ENCODE peak calls at places on chromosomes 7 and 10, in eight cellular contexts. I, F, A, N, J, G, X and R are unnamed samples.

GRCh38 chr10:85319826-85320225 is 991.4 kb downstream of the CCSER2 start:
- DNase-seq in A (no peak), N (no peak), G (no peak), X (no peak), I (no peak), J (no peak), F (no peak), R (no peak)

GRCh38 chr7:897086-897485 is 20.7 kb downstream of the GET4 start:
- DNase-seq in J (no peak), A (no peak), N (no peak), I (no peak), X (no peak), G (no peak), F (no peak), R (no peak)

GRCh38 chr7:45652630-45653029 is 78.5 kb downstream of the ADCY1 start:
- DNase-seq in G (no peak), I (no peak), N (no peak), J (no peak), A (no peak), F (no peak), X (no peak), R (no peak)

GRCh38 chr7:131302876-131303707 is 24.6 kb upstream of the MKLN1 start:
- DNase-seq in F (peak; percentile 32), G (peak; percentile 27), N (peak; percentile 16), X (no peak), J (no peak), I (no peak), A (peak; percentile 38), R (no peak)

GRCh38 chr10:48494073-48494472 is 110.8 kb downstream of the ARHGAP22 start:
- DNase-seq in F (no peak), A (no peak), G (peak; percentile 6), I (no peak), N (no peak), J (no peak), X (peak; percentile 62), R (no peak)

GRCh38 chr7:66140924-66141323 is 26.3 kb downstream of the CRCP start:
- DNase-seq in F (no peak), A (peak; percentile 67), I (peak; percentile 66), X (no peak), G (peak; percentile 41), J (no peak), N (no peak), R (no peak)

GRCh38 chr10:8894148-8894547 is 839.7 kb downstream of the GATA3 start:
- DNase-seq in I (no peak), A (no peak), J (no peak), X (no peak), N (no peak), F (no peak), G (no peak), R (no peak)

GRCh38 chr10:60978287-60979115 is 34.5 kb upstream of the RHOBTB1 start:
- DNase-seq in G (no peak), F (no peak), X (no peak), J (no peak), A (no peak), N (peak; percentile 89), I (peak; percentile 53), R (no peak)

GRCh38 chr7:29336851-29337627 is 142.5 kb downstream of the CHN2 start:
- DNase-seq in I (no peak), X (no peak), J (no peak), F (no peak), A (no peak), N (peak; percentile 94), G (no peak), R (no peak)

GRCh38 chr7:75945297-75946168 is 30.6 kb downstream of the POR start:
- DNase-seq in X (no peak), N (peak; percentile 78), I (no peak), F (no peak), G (no peak), J (no peak), A (peak; percentile 78), R (peak; percentile 76)
- H3K27ac ChIP-seq in X (no peak overlapping the region), N (peak overlapping the region; percentile 60), I (no peak overlapping the region), F (no peak overlapping the region), G (no peak overlapping the region), J (peak overlapping the region; percentile 91), A (peak overlapping the region; percentile 80), R (peak overlapping the region; percentile 1)

GRCh38 chr7:100887955-100888481 is 1.5 kb downstream of the UFSP1 start:
- DNase-seq in N (no peak), G (no peak), X (no peak), I (no peak), A (no peak), F (no peak), J (no peak), R (no peak)
- H3K4me3 ChIP-seq in N (no peak overlapping the region), G (no peak overlapping the region), X (no peak overlapping the region), I (peak overlapping the region; percentile 69), A (no peak overlapping the region), F (peak overlapping the region; percentile 38), J (no peak overlapping the region), R (peak overlapping the region; percentile 73)

GRCh38 chr7:73367006-73367405 is 39.0 kb downstream of the FKBP6 start:
- DNase-seq in F (no peak), X (no peak), J (no peak), G (no peak), A (no peak), N (no peak), I (no peak), R (no peak)

GRCh38 chr7:73366127-73366526 is 38.2 kb downstream of the FKBP6 start:
- DNase-seq in G (no peak), X (no peak), F (no peak), N (no peak), I (no peak), J (no peak), A (no peak), R (no peak)

GRCh38 chr7:73369009-73369408 is 41.0 kb downstream of the FKBP6 start:
- DNase-seq in J (no peak), I (no peak), X (no peak), F (no peak), N (peak; percentile 80), A (no peak), G (no peak), R (no peak)

GRCh38 chr7:73373741-73374140 is 45.8 kb downstream of the FKBP6 start:
- DNase-seq in F (no peak), A (no peak), X (no peak), J (no peak), G (no peak), I (no peak), N (no peak), R (peak; percentile 21)

DNA sequence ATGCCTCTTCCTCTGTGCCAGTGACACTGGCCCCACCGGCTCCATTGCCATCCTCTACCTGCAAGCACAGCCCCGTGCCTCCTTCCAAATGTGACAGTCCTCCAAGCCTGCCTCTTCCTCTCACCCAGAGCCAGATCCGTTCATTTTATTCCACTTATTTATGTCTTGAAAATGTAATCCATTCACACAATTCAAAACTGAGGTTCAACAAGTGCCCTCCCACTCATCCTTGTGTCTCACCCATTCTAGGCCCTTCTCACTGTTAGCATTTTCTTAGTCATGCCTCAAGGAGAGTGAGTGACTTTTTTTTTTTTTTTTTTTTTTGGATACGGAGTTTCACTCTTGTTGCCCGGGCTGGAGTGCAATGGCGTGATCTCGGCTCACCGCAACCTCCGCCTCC is 41.7 kb downstream of the FKBP6 start:
- DNase-seq in I (no peak), N (no peak), X (no peak), A (no peak), G (no peak), J (no peak), F (no peak), R (no peak)
- H3K27ac ChIP-seq in I (no peak overlapping the region), N (no peak overlapping the region), X (no peak overlapping the region), A (no peak overlapping the region), G (no peak overlapping the region), J (no peak overlapping the region), F (no peak overlapping the region), R (no peak overlapping the region)

GRCh38 chr10:129843702-129844101 is 120.4 kb downstream of the EBF3 start:
- DNase-seq in A (no peak), I (no peak), G (no peak), X (no peak), F (no peak), N (no peak), J (no peak), R (no peak)
- H3K4me3 ChIP-seq in A (no peak overlapping the region), I (no peak overlapping the region), G (no peak overlapping the region), X (no peak overlapping the region), F (no peak overlapping the region), N (no peak overlapping the region), J (no peak overlapping the region), R (no peak overlapping the region)

GRCh38 chr7:127904706-127905056 is 126.6 kb downstream of the LRRC4 start:
- DNase-seq in N (no peak), G (no peak), A (no peak), F (no peak), J (no peak), I (peak; percentile 14), X (no peak), R (no peak)
- H3K27ac ChIP-seq in N (no peak overlapping the region), G (no peak overlapping the region), A (no peak overlapping the region), F (no peak overlapping the region), J (no peak overlapping the region), I (no peak overlapping the region), X (no peak overlapping the region), R (no peak overlapping the region)

GRCh38 chr7:141551080-141551772 is at the start of gene AGK:
- DNase-seq in X (peak; percentile 74), F (peak; percentile 80), G (peak; percentile 73), I (peak; percentile 62), N (peak; percentile 53), J (peak; percentile 77), A (peak; percentile 71), R (peak; percentile 50)

GRCh38 chr7:141549582-141549981 is 1.6 kb upstream of the AGK start:
- DNase-seq in I (no peak), X (no peak), A (no peak), J (no peak), N (no peak), F (no peak), G (no peak), R (no peak)

GRCh38 chr7:141551773-141552162 is 558 bp downstream of the AGK start:
- DNase-seq in N (no peak), I (no peak), X (no peak), F (no peak), J (no peak), A (no peak), G (no peak), R (no peak)

GRCh38 chr7:141544831-141545230 is 6.4 kb upstream of the AGK start:
- DNase-seq in G (no peak), X (no peak), J (no peak), N (no peak), I (no peak), A (no peak), F (no peak), R (no peak)

GRCh38 chr7:141550694-141551079 is 523 bp upstream of the AGK start:
- DNase-seq in N (no peak), J (peak; percentile 47), A (no peak), X (no peak), G (peak; percentile 19), I (no peak), F (no peak), R (no peak)
- H3K4me3 ChIP-seq in N (peak overlapping the region; percentile 98), J (peak overlapping the region; percentile 96), A (peak overlapping the region; percentile 92), X (peak overlapping the region; percentile 91), G (peak overlapping the region; percentile 92), I (peak overlapping the region; percentile 86), F (peak overlapping the region; percentile 89), R (peak overlapping the region; percentile 90)